ENCODE peak calls at places on chromosome 2, in five cellular contexts. V is body of pancreas, W is Daoy, P is NCI-H1092, M is aorta. G is an unnamed sample.

GRCh38 chr2:133566967-133567645 is 1.2 kb downstream of the NCKAP5 start:
- DNase-seq in V (peak), W (peak), P (no peak), M (no peak), G (no peak)

GRCh38 chr2:166984797-166985196 is 96.5 kb downstream of the XIRP2 start:
- DNase-seq in V (no peak), W (no peak), P (no peak), M (no peak), G (no peak)

GRCh38 chr2:45005261-45006002 is 3.8 kb downstream of the SIX2 start:
- DNase-seq in V (no peak), W (no peak), P (no peak), M (no peak), G (no peak)

GRCh38 chr2:120675460-120676130 is 60.1 kb upstream of the GLI2 start:
- DNase-seq in V (peak), W (peak), P (no peak), M (no peak), G (no peak)

GRCh38 chr2:117853873-117854272 is 39.4 kb downstream of the DDX18 start:
- DNase-seq in V (no peak), W (no peak), P (no peak), M (no peak), G (no peak)

GRCh38 chr2:73293534-73294171 is at the start of gene EGR4:
- DNase-seq in V (peak), W (peak), P (peak), M (peak), G (no peak)

GRCh38 chr2:234821946-234822470 is 129.8 kb upstream of the SH3BP4 start:
- DNase-seq in V (no peak), W (no peak), P (no peak), M (no peak), G (no peak)

GRCh38 chr2:217049931-217050330 is 190.1 kb upstream of the TNP1 start:
- DNase-seq in V (no peak), W (no peak), P (peak), M (no peak), G (no peak)

GRCh38 chr2:234804704-234805103 is 147.1 kb upstream of the SH3BP4 start:
- DNase-seq in V (no peak), W (no peak), P (no peak), M (no peak), G (no peak)

GRCh38 chr2:175743020-175743419 is 259.0 kb downstream of the LNPK start:
- DNase-seq in V (no peak), W (no peak), P (no peak), M (no peak), G (no peak)